ENCODE peak calls at places on chromosomes 11 and 22, in five cellular contexts. One of them, this sample, is unnamed. For H3K9me3, the result is how much of the 10 kb centered on the place peaks cover.

GRCh38 chr22:50148991-50149721 is 21.4 kb upstream of the PANX2 start:
- DNase-seq in heart left ventricle: no peak
- DNase-seq in sigmoid colon: no peak
- DNase-seq in pancreas: peak
- DNase-seq in stomach: peak
- DNase-seq in this sample: peak

GRCh38 chr11:116082256-116082655 is 578.0 kb upstream of the CADM1 start:
- DNase-seq in heart left ventricle: no peak
- DNase-seq in sigmoid colon: no peak
- DNase-seq in pancreas: no peak
- DNase-seq in stomach: no peak
- DNase-seq in this sample: no peak

GRCh38 chr11:47617417-47617809 is 23.2 kb upstream of the C1QTNF4 start:
- DNase-seq in heart left ventricle: no peak
- DNase-seq in sigmoid colon: no peak
- DNase-seq in pancreas: no peak
- DNase-seq in stomach: no peak
- DNase-seq in this sample: no peak

GRCh38 chr22:38204784-38205183 is 3.0 kb downstream of the MAFF start:
- DNase-seq in heart left ventricle: no peak
- DNase-seq in sigmoid colon: no peak
- DNase-seq in pancreas: no peak
- DNase-seq in stomach: no peak
- DNase-seq in this sample: no peak

GRCh38 chr11:125049393-125049792 is 13.7 kb upstream of the SLC37A2 start:
- DNase-seq in heart left ventricle: no peak
- DNase-seq in sigmoid colon: no peak
- DNase-seq in pancreas: no peak
- DNase-seq in stomach: no peak
- DNase-seq in this sample: no peak

GRCh38 chr22:31248138-31248745 is 36.1 kb downstream of the LIMK2 start:
- DNase-seq in heart left ventricle: peak
- DNase-seq in sigmoid colon: peak
- DNase-seq in pancreas: peak
- DNase-seq in stomach: peak
- DNase-seq in this sample: peak

GRCh38 chr22:22820076-22820475 is 67.5 kb upstream of the IGLL5 start:
- DNase-seq in heart left ventricle: no peak
- DNase-seq in sigmoid colon: no peak
- DNase-seq in pancreas: no peak
- DNase-seq in stomach: no peak
- DNase-seq in this sample: no peak

GRCh38 chr22:42639541-42640241 is 710 bp downstream of the ATP5MGL start:
- DNase-seq in heart left ventricle: no peak
- DNase-seq in sigmoid colon: no peak
- DNase-seq in pancreas: no peak
- DNase-seq in stomach: no peak
- DNase-seq in this sample: no peak

GRCh38 chr11:34595391-34595790 is 25.5 kb upstream of the EHF start:
- DNase-seq in heart left ventricle: no peak
- DNase-seq in sigmoid colon: no peak
- DNase-seq in pancreas: no peak
- DNase-seq in stomach: peak
- DNase-seq in this sample: no peak

DNA sequence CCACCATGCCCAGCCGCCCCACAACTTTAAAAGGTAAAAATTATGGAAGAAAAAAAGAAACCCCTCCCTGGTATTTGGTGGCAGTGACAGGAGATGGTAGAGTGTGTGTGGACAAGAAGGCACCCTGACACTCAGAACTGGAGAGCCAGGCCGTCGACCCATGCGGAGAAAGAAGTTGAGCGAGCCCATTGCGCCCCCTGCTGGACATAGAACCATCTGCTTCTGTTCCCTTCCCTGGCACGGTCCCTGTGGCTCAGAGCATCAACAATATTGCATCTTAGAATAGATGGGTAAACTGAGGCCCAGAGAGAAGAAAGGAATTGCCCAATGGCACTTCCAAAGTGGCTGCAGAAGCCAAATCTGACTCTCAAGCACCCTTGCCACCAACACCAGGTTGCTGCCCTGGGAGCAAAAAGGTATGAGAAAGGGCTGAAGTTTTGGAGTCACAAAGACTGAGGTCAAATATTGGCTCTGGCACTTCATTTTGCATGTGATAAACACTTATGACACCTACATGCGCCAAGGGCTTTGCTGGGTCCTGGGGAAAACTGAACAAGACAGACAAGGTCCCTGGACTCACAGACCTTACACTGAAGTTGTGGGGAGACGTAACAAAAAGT is 8.6 kb downstream of the MRPL11 start:
- DNase-seq in heart left ventricle: peak
- DNase-seq in sigmoid colon: peak
- DNase-seq in pancreas: peak
- DNase-seq in stomach: peak
- DNase-seq in this sample: peak
- H3K27ac ChIP-seq in heart left ventricle: no peak
- H3K27ac ChIP-seq in sigmoid colon: no peak
- H3K27ac ChIP-seq in pancreas: no peak
- H3K27ac ChIP-seq in stomach: no peak
- H3K27ac ChIP-seq in this sample: no peak

GRCh38 chr22:29312218-29313125 is 3.0 kb downstream of the RASL10A start:
- DNase-seq in heart left ventricle: no peak
- DNase-seq in sigmoid colon: peak
- DNase-seq in pancreas: no peak
- DNase-seq in stomach: no peak
- DNase-seq in this sample: no peak

GRCh38 chr22:29314537-29315285 is 786 bp downstream of the RASL10A start:
- DNase-seq in heart left ventricle: peak
- DNase-seq in sigmoid colon: no peak
- DNase-seq in pancreas: no peak
- DNase-seq in stomach: no peak
- DNase-seq in this sample: no peak

GRCh38 chr22:29311468-29312217 is 3.9 kb downstream of the RASL10A start:
- DNase-seq in heart left ventricle: peak
- DNase-seq in sigmoid colon: no peak
- DNase-seq in pancreas: no peak
- DNase-seq in stomach: no peak
- DNase-seq in this sample: no peak

GRCh38 chr22:29314074-29314473 is 1.4 kb downstream of the RASL10A start:
- DNase-seq in heart left ventricle: no peak
- DNase-seq in sigmoid colon: no peak
- DNase-seq in pancreas: no peak
- DNase-seq in stomach: no peak
- DNase-seq in this sample: no peak

GRCh38 chr22:29313126-29314071 is 2.1 kb downstream of the RASL10A start:
- DNase-seq in heart left ventricle: no peak
- DNase-seq in sigmoid colon: peak
- DNase-seq in pancreas: no peak
- DNase-seq in stomach: no peak
- DNase-seq in this sample: no peak
- TF ChIP-seq CTCF in heart left ventricle: peak
- TF ChIP-seq CTCF in sigmoid colon: peak
- TF ChIP-seq CTCF in pancreas: peak
- TF ChIP-seq CTCF in stomach: no peak
- TF ChIP-seq CTCF in this sample: no peak

GRCh38 chr22:19317865-19318264 is 26.3 kb upstream of the CLTCL1 start:
- DNase-seq in heart left ventricle: no peak
- DNase-seq in sigmoid colon: no peak
- DNase-seq in pancreas: no peak
- DNase-seq in stomach: no peak
- DNase-seq in this sample: no peak

GRCh38 chr22:19321757-19322156 is 30.2 kb upstream of the CLTCL1 start:
- DNase-seq in heart left ventricle: no peak
- DNase-seq in sigmoid colon: no peak
- DNase-seq in pancreas: no peak
- DNase-seq in stomach: no peak
- DNase-seq in this sample: no peak

GRCh38 chr22:19319281-19319680 is 27.8 kb upstream of the CLTCL1 start:
- DNase-seq in heart left ventricle: no peak
- DNase-seq in sigmoid colon: no peak
- DNase-seq in pancreas: no peak
- DNase-seq in stomach: no peak
- DNase-seq in this sample: no peak
- H3K9me3 ChIP-seq in heart left ventricle: under half
- H3K9me3 ChIP-seq in sigmoid colon: under half
- H3K9me3 ChIP-seq in pancreas: under half
- H3K9me3 ChIP-seq in stomach: under half
- H3K9me3 ChIP-seq in this sample: under half

DNA sequence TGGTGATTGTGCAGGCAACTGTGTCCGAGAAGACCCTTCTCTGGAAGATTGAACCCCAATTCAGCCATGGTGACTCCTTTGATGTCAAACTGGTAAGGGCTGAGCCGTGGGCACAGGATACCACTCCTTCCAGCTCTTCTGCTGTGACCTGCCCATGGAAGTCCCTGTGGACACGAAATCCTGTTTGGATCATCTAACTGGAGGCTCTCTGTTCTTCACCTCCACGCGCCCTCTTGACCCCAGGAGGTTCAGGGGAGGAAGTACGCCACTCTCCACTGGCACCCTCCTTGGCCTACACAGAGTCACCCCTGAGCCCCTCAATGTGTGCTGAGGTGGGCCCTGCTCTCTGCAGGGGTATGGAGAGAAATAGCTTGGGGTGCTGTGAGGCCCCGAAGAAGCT is 810 bp downstream of the ISX start:
- DNase-seq in heart left ventricle: no peak
- DNase-seq in sigmoid colon: no peak
- DNase-seq in pancreas: no peak
- DNase-seq in stomach: no peak
- DNase-seq in this sample: no peak
- H3K27ac ChIP-seq in heart left ventricle: no peak
- H3K27ac ChIP-seq in sigmoid colon: no peak
- H3K27ac ChIP-seq in pancreas: no peak
- H3K27ac ChIP-seq in stomach: no peak
- H3K27ac ChIP-seq in this sample: no peak

DNA sequence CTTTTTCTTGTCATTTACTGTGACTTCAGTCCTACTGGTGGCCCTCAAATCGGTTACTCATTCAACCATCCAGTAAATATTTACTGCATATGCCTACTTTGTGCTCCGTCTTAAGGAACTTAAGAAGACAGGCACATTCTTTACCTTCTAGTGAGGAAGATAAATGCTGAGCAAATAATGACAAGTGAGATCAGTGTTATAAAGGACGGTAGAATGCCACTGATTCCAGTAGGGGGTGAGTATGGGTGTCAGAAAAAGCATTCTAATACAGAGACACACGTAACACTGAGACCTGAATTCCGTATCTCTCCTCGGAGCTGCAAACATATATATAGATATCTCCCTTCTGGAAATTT is 1.6 kb downstream of the ANKRD42 start:
- DNase-seq in heart left ventricle: no peak
- DNase-seq in sigmoid colon: no peak
- DNase-seq in pancreas: no peak
- DNase-seq in stomach: no peak
- DNase-seq in this sample: no peak
- TF ChIP-seq CTCF in heart left ventricle: no peak
- TF ChIP-seq CTCF in sigmoid colon: no peak
- TF ChIP-seq CTCF in pancreas: no peak
- TF ChIP-seq CTCF in stomach: no peak
- TF ChIP-seq CTCF in this sample: no peak